ENCODE peak calls at places on chromosomes 13 and 19, in five cellular contexts. K is activated CD8-positive, alpha-beta memory T cell treated with anti-CD3 and anti-CD28 coated beads for 48 hours; D is neural crest cell; A is GM10248; S is stimulated activated CD4-positive, alpha-beta T cell treated with anti-CD3 and anti-CD28 coated beads, Interleukin-2, amount 100 ng/mL, for 48 hours. T is an unnamed sample.

GRCh38 chr19:15138427-15138826 is 31.2 kb downstream of the SYDE1 start:
- DNase-seq in K (no peak), D (no peak), A (no peak), S (no peak), T (no peak)

GRCh38 chr13:113748862-113749451 is 10.1 kb upstream of the TMEM255B start:
- DNase-seq in K (no peak), D (no peak), A (no peak), S (no peak), T (no peak)

GRCh38 chr19:19388568-19389555 is 16.6 kb upstream of the GATAD2A start:
- DNase-seq in K (no peak), D (no peak), A (no peak), S (no peak), T (no peak)

GRCh38 chr19:54331626-54332025 is 7.3 kb downstream of the LILRA4 start:
- DNase-seq in K (no peak), D (no peak), A (no peak), S (no peak), T (no peak)

GRCh38 chr13:26186995-26187394 is 35.1 kb downstream of the RNF6 start:
- DNase-seq in K (no peak), D (no peak), A (no peak), S (no peak), T (no peak)

GRCh38 chr13:97318532-97318931 is 96.4 kb downstream of the MBNL2 start:
- DNase-seq in K (no peak), D (no peak), A (no peak), S (no peak), T (no peak)

GRCh38 chr13:28046981-28047380 is 53.4 kb downstream of the FLT3 start:
- DNase-seq in K (no peak), D (no peak), A (no peak), S (no peak), T (no peak)

GRCh38 chr19:49758292-49758691 is 4.8 kb downstream of the TSKS start:
- DNase-seq in K (no peak), D (no peak), A (no peak), S (no peak), T (no peak)

GRCh38 chr19:1276620-1277007 is 1.3 kb downstream of the FAM174C start:
- DNase-seq in K (no peak), D (no peak), A (no peak), S (no peak), T (no peak)

GRCh38 chr19:42634409-42635232 is 39.9 kb upstream of the CEACAM8 start:
- DNase-seq in K (peak), D (no peak), A (peak), S (peak), T (no peak)

GRCh38 chr13:101065314-101065713 is 351.0 kb downstream of the NALCN start:
- DNase-seq in K (no peak), D (no peak), A (no peak), S (no peak), T (no peak)

GRCh38 chr13:114269281-114269770 is 12.1 kb upstream of the UPF3A start:
- DNase-seq in K (no peak), D (no peak), A (no peak), S (no peak), T (no peak)

GRCh38 chr19:17860331-17860992 is 752 bp downstream of the RPL18A start:
- DNase-seq in K (no peak), D (no peak), A (no peak), S (no peak), T (no peak)

GRCh38 chr19:55487884-55488687 is at the start of gene SSC5D:
- DNase-seq in K (no peak), D (no peak), A (no peak), S (no peak), T (no peak)

GRCh38 chr19:4369888-4370260 is 26.5 kb downstream of the MPND start:
- DNase-seq in K (peak), D (peak), A (peak), S (peak), T (peak)

GRCh38 chr19:15091918-15092753 is 10.1 kb downstream of the OR1I1 start:
- DNase-seq in K (no peak), D (peak), A (peak), S (peak), T (peak)

GRCh38 chr19:18612772-18613588 is at the start of gene TMEM59L:
- DNase-seq in K (no peak), D (no peak), A (peak), S (no peak), T (peak)

GRCh38 chr13:50161052-50161451 is 145.8 kb downstream of the KCNRG start:
- DNase-seq in K (no peak), D (no peak), A (no peak), S (no peak), T (no peak)

GRCh38 chr13:47126432-47126831 is 229.6 kb upstream of the HTR2A start:
- DNase-seq in K (no peak), D (no peak), A (no peak), S (no peak), T (no peak)

GRCh38 chr13:80753951-80754350 is 413.0 kb upstream of the SPRY2 start:
- DNase-seq in K (no peak), D (no peak), A (no peak), S (no peak), T (no peak)

GRCh38 chr13:50107205-50107604 is 92.0 kb downstream of the KCNRG start:
- DNase-seq in K (no peak), D (no peak), A (no peak), S (no peak), T (no peak)

GRCh38 chr13:54361460-54361859 is 1332.8 kb downstream of the OLFM4 start:
- DNase-seq in K (no peak), D (no peak), A (no peak), S (no peak), T (no peak)

GRCh38 chr19:1884719-1885334 is 469 bp downstream of the ABHD17A start:
- DNase-seq in K (no peak), D (no peak), A (no peak), S (no peak), T (peak)

GRCh38 chr19:6402834-6403608 is 10.1 kb upstream of the GTF2F1 start:
- DNase-seq in K (no peak), D (peak), A (no peak), S (no peak), T (peak)

GRCh38 chr13:49521216-49521615 is 25.5 kb downstream of the PHF11 start:
- DNase-seq in K (no peak), D (no peak), A (no peak), S (no peak), T (no peak)

GRCh38 chr13:60617863-60618733 is 221.1 kb downstream of the TDRD3 start:
- DNase-seq in K (no peak), D (no peak), A (no peak), S (no peak), T (no peak)

GRCh38 chr19:16203256-16204004 is 5.7 kb downstream of the AP1M1 start:
- DNase-seq in K (no peak), D (no peak), A (no peak), S (no peak), T (no peak)

GRCh38 chr19:29385191-29385795 is 140.5 kb upstream of the VSTM2B start:
- DNase-seq in K (no peak), D (no peak), A (no peak), S (no peak), T (no peak)

GRCh38 chr13:112001571-112001970 is 65.4 kb upstream of the SOX1 start:
- DNase-seq in K (no peak), D (no peak), A (no peak), S (no peak), T (no peak)

GRCh38 chr19:48975947-48976847 is 11.1 kb downstream of the FTL start:
- DNase-seq in K (no peak), D (peak), A (no peak), S (no peak), T (no peak)

GRCh38 chr19:50723069-50723468 is at the start of gene CLEC11A:
- DNase-seq in K (no peak), D (no peak), A (no peak), S (no peak), T (peak)

GRCh38 chr19:1420590-1420989 is 13.2 kb downstream of the DAZAP1 start:
- DNase-seq in K (no peak), D (no peak), A (no peak), S (no peak), T (no peak)

GRCh38 chr19:17243340-17243853 is 2.3 kb downstream of the NR2F6 start:
- DNase-seq in K (no peak), D (no peak), A (no peak), S (no peak), T (no peak)

GRCh38 chr19:36028313-36029041 is 4.2 kb downstream of the CLIP3 start:
- DNase-seq in K (no peak), D (no peak), A (no peak), S (no peak), T (no peak)

GRCh38 chr13:65605386-65605785 is 1624.8 kb downstream of the PCDH9 start:
- DNase-seq in K (no peak), D (no peak), A (no peak), S (no peak), T (no peak)

GRCh38 chr13:113920173-113920572 is 53.7 kb downstream of the C13orf46 start:
- DNase-seq in K (no peak), D (no peak), A (no peak), S (no peak), T (no peak)

GRCh38 chr19:35299523-35300339 is 7.8 kb downstream of the MAG start:
- DNase-seq in K (no peak), D (no peak), A (no peak), S (no peak), T (peak)

GRCh38 chr19:39923862-39924261 is 10.6 kb downstream of the FCGBP start:
- DNase-seq in K (no peak), D (no peak), A (no peak), S (no peak), T (no peak)